ENCODE peak calls at places on chromosomes 1 and 21, in eight cellular contexts. K is GM12878, U is A549, C is HepG2, A is right lobe of liver, J is IMR-90, Z is body of pancreas, H is K562. G is an unnamed sample. For H3K4me1, the result is how much of the 10 kb centered on the place peaks cover.

GRCh38 chr1:25804244-25804963 is 4.4 kb downstream of the SELENON start:
- ATAC-seq in K (peak), U (no peak), C (no peak), A (no peak), J (no peak), Z (no peak), H (no peak), G (no peak)

GRCh38 chr1:45643341-45643740 is 19.5 kb upstream of the CCDC17 start:
- ATAC-seq in K (no peak), U (no peak), C (no peak), A (no peak), J (no peak), Z (no peak), H (no peak), G (no peak)

GRCh38 chr1:200372095-200372884 is 37.5 kb downstream of the ZNF281 start:
- ATAC-seq in K (no peak), U (peak), C (peak), A (peak), J (peak), Z (peak), H (no peak), G (no peak)

GRCh38 chr1:205142105-205142475 is 20.3 kb upstream of the RBBP5 start:
- ATAC-seq in K (peak), U (no peak), C (peak), A (peak), J (no peak), Z (no peak), H (peak), G (no peak)

GRCh38 chr1:117676615-117677130 is 70.8 kb downstream of the TENT5C start:
- ATAC-seq in K (peak), U (no peak), C (no peak), A (no peak), J (no peak), Z (no peak), H (no peak), G (no peak)

GRCh38 chr1:91054780-91055481 is 33.1 kb upstream of the ZNF644 start:
- ATAC-seq in K (peak), U (no peak), C (no peak), A (no peak), J (no peak), Z (no peak), H (no peak), G (no peak)

GRCh38 chr1:192530254-192530653 is 45.3 kb upstream of the RGS1 start:
- ATAC-seq in K (peak), U (no peak), C (no peak), A (peak), J (peak), Z (no peak), H (no peak), G (peak)

GRCh38 chr1:153357076-153357852 is 390 bp upstream of the S100A9 start:
- ATAC-seq in K (no peak), U (no peak), C (peak), A (peak), J (no peak), Z (no peak), H (no peak), G (peak)

GRCh38 chr1:149966405-149966804 is 29.7 kb upstream of the MTMR11 start:
- ATAC-seq in K (no peak), U (no peak), C (no peak), A (no peak), J (peak), Z (no peak), H (no peak), G (no peak)

GRCh38 chr1:7172804-7173203 is 387.6 kb downstream of the CAMTA1 start:
- ATAC-seq in K (no peak), U (no peak), C (no peak), A (no peak), J (no peak), Z (no peak), H (no peak), G (no peak)

GRCh38 chr1:213103377-213104306 is 52.6 kb downstream of the RPS6KC1 start:
- ATAC-seq in K (peak), U (no peak), C (no peak), A (no peak), J (no peak), Z (no peak), H (no peak), G (no peak)

GRCh38 chr1:234271243-234271606 is 102.0 kb upstream of the COA6 start:
- ATAC-seq in K (peak), U (no peak), C (no peak), A (no peak), J (no peak), Z (no peak), H (no peak), G (no peak)

GRCh38 chr1:65429806-65430205 is 9.3 kb downstream of the LEPR start:
- ATAC-seq in K (no peak), U (peak), C (no peak), A (peak), J (peak), Z (no peak), H (no peak), G (peak)

GRCh38 chr1:212013672-212014071 is 21.7 kb downstream of the INTS7 start:
- ATAC-seq in K (no peak), U (peak), C (peak), A (peak), J (no peak), Z (no peak), H (peak), G (no peak)

GRCh38 chr1:155051777-155052398 is 772 bp downstream of the ADAM15 start:
- ATAC-seq in K (peak), U (peak), C (peak), A (peak), J (peak), Z (peak), H (peak), G (peak)

GRCh38 chr1:109213345-109213823 is 334 bp upstream of the SARS1 start:
- ATAC-seq in K (no peak), U (no peak), C (no peak), A (no peak), J (no peak), Z (no peak), H (peak), G (no peak)

GRCh38 chr1:109216662-109217061 is 2.9 kb downstream of the SARS1 start:
- ATAC-seq in K (no peak), U (no peak), C (no peak), A (no peak), J (no peak), Z (no peak), H (no peak), G (no peak)

GRCh38 chr1:109214695-109215623 is 1.2 kb downstream of the SARS1 start:
- ATAC-seq in K (peak), U (peak), C (peak), A (peak), J (peak), Z (no peak), H (peak), G (peak)

GRCh38 chr1:109210058-109210457 is 3.7 kb upstream of the SARS1 start:
- ATAC-seq in K (no peak), U (no peak), C (no peak), A (no peak), J (no peak), Z (no peak), H (no peak), G (no peak)

GRCh38 chr1:109213824-109214693 is at the start of gene SARS1:
- ATAC-seq in K (peak), U (peak), C (peak), A (peak), J (peak), Z (peak), H (peak), G (peak)
- TF ChIP-seq POLR2A in K (peak), U (peak), C (peak), A (peak), J (peak), Z (peak), H (peak), G (peak)

DNA sequence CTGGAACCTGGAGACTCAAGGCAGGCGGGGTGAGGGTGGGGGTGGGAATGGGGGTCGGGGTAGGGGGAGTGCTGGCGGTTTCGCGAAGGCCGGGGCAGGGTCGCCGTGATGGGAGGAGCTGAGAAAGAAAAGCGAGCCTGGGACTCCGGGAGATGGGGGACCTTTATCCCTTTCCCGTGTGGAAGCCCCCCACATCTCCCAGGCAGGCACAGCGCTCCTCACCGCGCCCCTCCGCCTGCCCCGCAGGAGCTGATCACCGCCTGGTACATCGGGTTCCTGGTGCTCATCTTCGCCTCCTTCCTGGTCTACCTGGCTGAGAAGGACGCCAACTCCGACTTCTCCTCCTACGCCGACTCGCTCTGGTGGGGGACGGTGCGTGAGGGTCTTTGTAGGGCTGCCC is 35.5 kb downstream of the KCNQ4 start:
- ATAC-seq in K (no peak), U (no peak), C (no peak), A (no peak), J (no peak), Z (no peak), H (no peak), G (no peak)
- H3K4me1 ChIP-seq in K (under half), U (under half), C (under half), A (under half), J (under half), Z (under half), H (under half), G (under half)

DNA sequence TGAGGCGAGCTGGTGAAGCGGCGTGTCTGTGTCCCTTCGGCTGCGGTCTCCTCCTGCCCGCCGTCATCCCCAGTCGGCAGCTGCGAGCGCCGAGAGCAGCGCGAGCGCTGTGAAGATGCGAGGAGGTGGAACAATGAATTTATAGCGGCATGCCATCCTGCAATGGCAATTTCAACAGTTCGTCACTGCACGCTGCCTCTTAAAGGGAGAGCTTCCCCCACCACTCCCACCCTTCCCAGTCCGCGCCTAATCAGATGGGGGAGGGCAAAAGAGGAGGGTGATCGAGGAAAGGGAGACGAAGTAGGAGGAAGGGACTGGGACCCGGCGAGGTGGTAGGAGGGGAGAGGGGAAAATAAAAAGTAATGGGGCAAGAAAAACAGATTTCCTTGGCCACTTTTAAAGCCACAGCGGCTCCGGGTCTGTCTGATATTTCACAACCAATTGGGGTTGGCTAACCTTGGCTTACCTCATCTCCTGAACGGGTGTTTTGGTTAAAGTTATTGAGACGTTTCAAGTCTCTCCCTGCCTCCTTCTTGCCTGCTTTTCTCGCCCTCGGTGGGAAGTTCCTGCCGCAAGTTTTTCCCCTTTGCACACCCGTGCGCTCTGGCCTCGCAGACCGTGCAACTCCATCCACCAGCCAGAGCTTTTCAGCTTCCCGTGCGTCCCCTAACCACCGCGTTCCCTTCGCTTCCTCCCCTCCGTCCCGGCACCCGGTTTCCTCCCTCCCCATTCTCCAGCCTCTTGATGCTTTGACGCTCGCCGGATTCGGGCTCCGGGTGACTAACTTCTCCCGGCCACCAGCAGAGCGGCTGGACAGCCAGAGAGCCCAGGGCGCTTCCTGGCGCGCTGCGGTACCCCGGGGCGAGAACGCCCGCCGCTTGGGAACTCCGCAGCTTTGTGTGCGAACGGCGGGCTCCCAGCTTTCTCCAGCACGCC is at the start of gene ADAMTS5:
- ATAC-seq in K (no peak), U (no peak), C (no peak), A (peak), J (peak), Z (peak), H (no peak), G (peak)
- TF ChIP-seq POLR2A in K (no peak), U (no peak), C (no peak), A (no peak), J (peak), Z (peak), H (no peak), G (peak)

GRCh38 chr1:85340427-85340826 is 64.0 kb upstream of the BCL10 start:
- ATAC-seq in K (no peak), U (no peak), C (no peak), A (no peak), J (no peak), Z (no peak), H (no peak), G (no peak)
- H3K4me1 ChIP-seq in K (under half), U (under half), C (under half), A (under half), J (under half), Z (under half), H (under half), G (under half)

GRCh38 chr1:94579876-94580294 is 38.3 kb upstream of the F3 start:
- ATAC-seq in K (no peak), U (peak), C (peak), A (no peak), J (peak), Z (no peak), H (peak), G (peak)

GRCh38 chr1:94582578-94582977 is 41.0 kb upstream of the F3 start:
- ATAC-seq in K (no peak), U (no peak), C (no peak), A (no peak), J (no peak), Z (no peak), H (no peak), G (no peak)

GRCh38 chr1:94578856-94579255 is 37.3 kb upstream of the F3 start:
- ATAC-seq in K (no peak), U (no peak), C (no peak), A (no peak), J (no peak), Z (no peak), H (no peak), G (no peak)

DNA sequence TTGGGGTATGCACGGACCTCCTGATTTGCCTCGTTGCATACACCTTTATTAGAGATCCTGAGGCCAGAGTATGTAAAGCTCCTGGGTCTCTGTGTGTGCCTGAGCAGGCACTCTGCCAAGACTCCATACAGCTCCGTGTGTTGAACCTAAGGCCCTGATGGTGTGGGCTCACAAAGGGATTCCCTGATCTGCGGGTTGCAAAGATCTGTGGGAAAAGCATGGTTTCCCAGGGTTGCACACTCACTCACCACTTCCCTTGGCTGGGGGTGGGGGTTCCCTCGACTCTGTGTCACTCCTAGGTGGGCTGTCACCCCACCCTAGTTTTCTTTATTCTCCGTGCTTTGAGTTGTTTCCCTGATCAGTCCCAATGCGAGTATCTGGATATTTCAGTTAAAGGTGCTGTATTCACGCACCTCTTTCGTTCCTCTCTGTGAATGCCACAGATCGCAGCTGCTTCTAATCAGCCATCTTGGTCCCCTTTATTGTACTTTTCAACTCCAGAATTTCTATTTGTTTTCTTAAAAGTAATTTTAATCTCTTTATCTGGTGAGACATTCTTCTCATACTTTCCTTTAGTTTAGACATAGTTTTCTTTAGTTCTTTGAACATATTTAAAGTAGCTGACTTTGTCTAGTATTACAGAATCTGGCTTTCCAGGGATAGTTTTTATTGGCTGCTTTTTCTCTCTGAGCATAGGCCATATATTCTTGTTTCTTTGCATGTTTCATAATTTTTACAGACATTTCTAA is 39.0 kb upstream of the F3 start:
- ATAC-seq in K (no peak), U (peak), C (peak), A (no peak), J (peak), Z (no peak), H (peak), G (no peak)
- TF ChIP-seq POLR2A in K (no peak), U (no peak), C (no peak), A (no peak), J (no peak), Z (no peak), H (no peak), G (no peak)

GRCh38 chr1:223834660-223835263 is 11.0 kb downstream of the TP53BP2 start:
- ATAC-seq in K (no peak), U (no peak), C (no peak), A (peak), J (peak), Z (no peak), H (peak), G (peak)

GRCh38 chr1:223837206-223837605 is 8.5 kb downstream of the TP53BP2 start:
- ATAC-seq in K (peak), U (no peak), C (no peak), A (no peak), J (peak), Z (peak), H (peak), G (no peak)

GRCh38 chr1:223836586-223836985 is 9.2 kb downstream of the TP53BP2 start:
- ATAC-seq in K (no peak), U (no peak), C (no peak), A (peak), J (no peak), Z (no peak), H (peak), G (no peak)

GRCh38 chr1:223833948-223834347 is 11.8 kb downstream of the TP53BP2 start:
- ATAC-seq in K (no peak), U (no peak), C (no peak), A (no peak), J (no peak), Z (no peak), H (no peak), G (no peak)

DNA sequence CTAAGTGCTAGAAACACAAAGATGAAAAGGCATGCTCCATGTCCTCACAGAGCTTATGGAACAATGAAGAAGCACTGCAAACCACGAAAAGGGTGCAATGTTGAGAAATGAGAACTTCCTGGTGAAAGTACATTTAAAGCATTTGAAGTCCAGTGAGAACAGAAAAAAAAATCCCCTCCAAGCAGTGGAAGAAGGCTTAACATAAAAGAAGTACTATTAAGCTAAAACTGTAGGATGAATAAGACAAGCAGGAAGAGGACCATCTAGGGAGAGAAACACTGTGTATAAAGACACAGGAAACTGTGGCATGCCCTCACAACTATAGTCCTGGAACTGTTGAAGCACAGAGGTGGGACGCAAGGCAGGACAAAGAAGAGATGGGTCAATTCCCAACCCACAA is 10.0 kb downstream of the TP53BP2 start:
- ATAC-seq in K (no peak), U (no peak), C (no peak), A (peak), J (no peak), Z (no peak), H (no peak), G (no peak)
- H3K4me1 ChIP-seq in K (under half), U (half or more), C (under half), A (under half), J (under half), Z (half or more), H (half or more), G (under half)

GRCh38 chr21:44434936-44435635 is 20.2 kb upstream of the LRRC3 start:
- ATAC-seq in K (no peak), U (no peak), C (no peak), A (no peak), J (no peak), Z (no peak), H (no peak), G (no peak)
- TF ChIP-seq POLR2A in K (no peak), U (no peak), C (no peak), A (no peak), J (no peak), Z (no peak), H (no peak), G (no peak)

GRCh38 chr1:55724551-55725325 is 509.6 kb upstream of the USP24 start:
- ATAC-seq in K (no peak), U (peak), C (no peak), A (no peak), J (peak), Z (no peak), H (no peak), G (peak)
- H3K4me1 ChIP-seq in K (under half), U (under half), C (under half), A (under half), J (under half), Z (under half), H (under half), G (under half)

DNA sequence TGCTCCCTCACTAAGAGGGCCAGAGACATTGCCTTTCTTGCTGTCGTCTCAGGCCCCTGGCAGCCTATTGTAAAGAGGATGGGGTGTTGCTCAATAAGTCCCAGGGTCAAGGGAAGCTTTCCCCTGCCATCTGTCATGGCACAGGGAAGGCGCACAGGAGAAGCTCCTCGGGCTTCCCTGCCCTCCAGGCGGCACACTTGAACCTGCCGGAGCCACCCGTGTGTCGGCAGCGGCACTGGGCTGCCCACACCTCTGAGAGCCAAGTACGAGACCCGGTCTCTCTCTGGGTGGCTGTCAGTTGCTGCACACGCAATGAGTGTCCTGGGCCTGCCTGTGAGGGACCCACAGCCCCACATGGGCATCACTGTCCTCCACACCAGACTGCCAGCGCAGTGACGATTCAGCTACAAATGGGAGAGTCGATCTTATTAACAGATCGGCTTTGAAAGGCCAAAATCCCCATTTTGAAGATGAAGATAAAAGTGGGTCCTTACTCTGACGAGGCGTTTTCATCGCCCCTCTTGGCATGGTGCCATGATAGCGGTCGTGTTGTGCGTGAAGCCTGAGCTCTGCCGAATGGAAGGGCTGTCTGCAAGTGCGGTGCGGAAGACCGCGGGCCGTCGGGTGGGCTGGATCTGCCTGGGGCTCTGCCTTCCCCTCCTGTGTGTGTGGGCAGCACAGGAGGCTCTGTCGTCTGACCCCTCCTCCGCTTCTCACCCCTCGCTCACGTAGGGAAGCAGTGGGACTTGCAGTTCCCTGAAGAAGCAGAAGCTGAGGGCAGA is 29.2 kb upstream of the PDXK start:
- ATAC-seq in K (no peak), U (no peak), C (no peak), A (no peak), J (no peak), Z (no peak), H (no peak), G (no peak)
- TF ChIP-seq POLR2A in K (peak), U (no peak), C (no peak), A (no peak), J (no peak), Z (no peak), H (no peak), G (no peak)